ENCODE peak calls at places on chromosomes 13 and 19, in five cellular contexts. Z is BJ, N is aorta, T is tibial nerve, W is HCT116. V is an unnamed sample.

GRCh38 chr13:110971486-110971885 is 56.6 kb upstream of the ANKRD10 start:
- DNase-seq in Z (no peak), W (no peak), N (no peak), T (no peak), V (no peak)

GRCh38 chr13:49319555-49320350 is 72.0 kb downstream of the CDADC1 start:
- DNase-seq in W (no peak), N (no peak), T (no peak), Z (peak; percentile 55), V (no peak)

GRCh38 chr19:5503598-5503997 is 48.4 kb downstream of the ZNRF4 start:
- DNase-seq in W (peak; percentile 42), T (no peak), Z (no peak), N (no peak), V (no peak)

GRCh38 chr19:43957891-43958290 is 6.9 kb downstream of the ZNF221 start:
- DNase-seq in Z (peak; percentile 56), N (no peak), W (no peak), T (no peak), V (peak; percentile 15)

GRCh38 chr19:56091751-56092546 is 29.1 kb downstream of the ZNF787 start:
- DNase-seq in Z (no peak), W (no peak), T (no peak), N (no peak), V (no peak)

GRCh38 chr19:15935167-15935702 is 906 bp upstream of the CYP4F11 start:
- DNase-seq in N (no peak), Z (no peak), T (no peak), W (peak; percentile 31), V (no peak)

GRCh38 chr13:36298535-36299068 is 988 bp upstream of the CCDC169 start:
- DNase-seq in T (no peak), Z (no peak), W (no peak), N (no peak), V (peak; percentile 12)

GRCh38 chr13:111470933-111471332 is 150.5 kb downstream of the TEX29 start:
- DNase-seq in W (no peak), N (no peak), Z (no peak), T (no peak), V (no peak)

GRCh38 chr13:104571161-104571889 is 1505.1 kb upstream of the SLC10A2 start:
- DNase-seq in N (peak; percentile 74), T (peak; percentile 85), W (peak; percentile 79), Z (peak; percentile 60), V (peak; percentile 90)

GRCh38 chr19:12778020-12778904 is 2.9 kb upstream of the HOOK2 start:
- DNase-seq in W (no peak), Z (no peak), N (peak; percentile 90), T (peak; percentile 63), V (peak; percentile 93)

GRCh38 chr19:42324655-42325307 is 654 bp upstream of the MEGF8 start:
- DNase-seq in T (no peak), Z (no peak), N (no peak), W (no peak), V (no peak)
- H3K4me3 ChIP-seq in T (no peak overlapping the region), Z (peak overlapping the region; percentile 4), N (no peak overlapping the region), W (no peak overlapping the region), V (peak overlapping the region; percentile 4)

GRCh38 chr19:784541-784940 is 12.7 kb upstream of the PTBP1 start:
- DNase-seq in T (no peak), W (no peak), N (no peak), Z (no peak), V (no peak)

GRCh38 chr19:782195-783043 is 14.8 kb upstream of the PTBP1 start:
- DNase-seq in W (no peak), N (no peak), T (no peak), Z (no peak), V (peak; percentile 33)

GRCh38 chr19:780935-781334 is 16.3 kb upstream of the PTBP1 start:
- DNase-seq in Z (no peak), N (no peak), W (no peak), T (no peak), V (no peak)

GRCh38 chr19:778910-779653 is 18.2 kb upstream of the PTBP1 start:
- DNase-seq in Z (peak; percentile 87), N (no peak), T (peak; percentile 70), W (no peak), V (peak; percentile 98)

DNA sequence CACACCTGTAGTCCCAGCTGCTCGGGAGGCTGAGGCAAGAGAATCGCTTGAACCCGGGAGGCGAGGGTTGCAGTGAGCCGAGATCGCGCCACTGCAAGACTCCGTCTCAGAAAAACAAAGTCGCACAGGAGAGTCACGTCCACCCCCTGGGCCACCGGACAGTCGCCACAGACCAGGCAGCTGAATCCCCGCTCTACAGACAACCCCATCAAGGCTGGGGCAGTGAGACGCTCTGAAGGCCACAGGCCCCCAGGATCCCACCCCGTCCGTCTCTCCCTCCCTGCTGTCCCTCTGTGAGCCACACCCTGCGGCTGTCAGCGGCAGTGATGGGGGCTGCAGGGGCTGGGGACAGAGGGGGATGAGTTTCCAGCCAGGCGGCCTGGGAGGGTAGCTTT is 15.5 kb upstream of the PTBP1 start:
- DNase-seq in T (no peak), Z (no peak), W (no peak), N (no peak), V (no peak)
- H3K4me3 ChIP-seq in T (no peak overlapping the region), Z (no peak overlapping the region), W (no peak overlapping the region), N (no peak overlapping the region), V (no peak overlapping the region)

DNA sequence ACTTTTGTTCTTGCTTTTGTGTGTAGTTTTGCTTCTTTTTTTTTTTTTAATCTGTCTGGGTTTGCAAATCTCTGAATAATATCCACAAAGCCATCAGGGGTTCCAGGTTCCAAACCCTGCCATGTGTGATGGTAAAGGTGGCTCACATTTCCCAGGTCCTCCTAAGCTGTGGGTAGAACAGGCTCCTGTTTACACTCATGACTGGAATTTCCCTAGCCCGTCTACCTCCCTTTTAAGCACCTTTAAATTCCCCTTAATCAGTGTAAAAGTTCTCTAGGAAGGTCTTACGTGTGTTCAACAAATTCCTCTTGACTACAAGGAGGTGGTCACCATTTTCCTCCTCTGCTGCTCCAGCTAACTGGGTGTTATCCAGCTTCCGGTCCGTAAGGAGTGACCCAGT is 62.8 kb downstream of the EFNB2 start:
- DNase-seq in Z (no peak), T (no peak), N (no peak), W (no peak), V (no peak)
- H3K4me3 ChIP-seq in Z (no peak overlapping the region), T (no peak overlapping the region), N (no peak overlapping the region), W (peak overlapping the region; percentile 28), V (no peak overlapping the region)

GRCh38 chr13:27928805-27929753 is 9.3 kb downstream of the PDX1 start:
- DNase-seq in T (no peak), W (no peak), Z (no peak), N (no peak), V (no peak)
- H3K4me3 ChIP-seq in T (no peak overlapping the region), W (no peak overlapping the region), Z (no peak overlapping the region), N (no peak overlapping the region), V (no peak overlapping the region)

GRCh38 chr13:112768795-112769411 is 79.1 kb downstream of the ATP11A start:
- DNase-seq in T (no peak), W (no peak), Z (no peak), N (peak; percentile 74), V (no peak)
- H3K4me3 ChIP-seq in T (no peak overlapping the region), W (no peak overlapping the region), Z (no peak overlapping the region), N (no peak overlapping the region), V (no peak overlapping the region)

V was measured in cardiac muscle cell.